ENCODE peak calls at places on chromosomes 5 and 9, in eight cellular contexts. T is bronchial epithelial cell; Y is brain microvascular endothelial cell; F is left ventricle myocardium inferior; O is upper lobe of right lung; G is AG04450; U is CD8-positive, alpha-beta T cell; Z is tibial artery. L is an unnamed sample.

GRCh38 chr5:33441241-33441844 is 578 bp downstream of the TARS1 start:
- DNase-seq in Z (no peak), F (no peak), O (no peak), T (peak; percentile 52), U (peak; percentile 53), G (no peak), Y (peak; percentile 76), L (no peak)

GRCh38 chr5:11607944-11608343 is 296.3 kb downstream of the CTNND2 start:
- DNase-seq in U (no peak), Y (no peak), G (no peak), F (no peak), Z (no peak), T (no peak), O (no peak), L (no peak)

GRCh38 chr5:14600846-14601245 is 19.3 kb downstream of the OTULINL start:
- DNase-seq in T (no peak), U (no peak), O (no peak), Y (no peak), Z (no peak), F (no peak), G (no peak), L (no peak)

GRCh38 chr9:104232781-104233341 is 138.8 kb downstream of the SMC2 start:
- DNase-seq in U (no peak), Y (peak; percentile 87), O (no peak), T (peak; percentile 97), Z (no peak), G (no peak), F (no peak), L (no peak)

GRCh38 chr5:35789732-35790461 is 66.8 kb upstream of the IL7R start:
- DNase-seq in G (no peak), O (no peak), Z (no peak), F (no peak), U (no peak), Y (no peak), T (no peak), L (no peak)

GRCh38 chr9:131095666-131096489 is 453 bp upstream of the AIF1L start:
- DNase-seq in U (no peak), F (no peak), Z (no peak), Y (no peak), T (no peak), G (no peak), O (no peak), L (no peak)

GRCh38 chr5:62974623-62975022 is 396.0 kb downstream of the LRRC70 start:
- DNase-seq in Y (no peak), O (no peak), U (no peak), G (no peak), T (no peak), Z (no peak), F (no peak), L (no peak)

GRCh38 chr5:81537905-81538535 is 144.1 kb upstream of the ACOT12 start:
- DNase-seq in F (no peak), O (no peak), G (no peak), Y (no peak), U (no peak), T (no peak), Z (no peak), L (no peak)

GRCh38 chr9:4540425-4540824 is 50.2 kb downstream of the SLC1A1 start:
- DNase-seq in Y (no peak), F (no peak), O (no peak), U (no peak), Z (no peak), G (no peak), T (no peak), L (no peak)

GRCh38 chr5:143662020-143662419 is 149.9 kb upstream of the HMHB1 start:
- DNase-seq in O (no peak), G (no peak), F (no peak), U (no peak), T (peak; percentile 82), Y (no peak), Z (no peak), L (no peak)

GRCh38 chr5:115360036-115360685 is 63.7 kb upstream of the CCDC112 start:
- DNase-seq in Y (no peak), T (no peak), O (no peak), F (no peak), U (no peak), G (peak; percentile 18), Z (no peak), L (no peak)

GRCh38 chr5:54649041-54649504 is 131.5 kb downstream of the SNX18 start:
- DNase-seq in O (no peak), Z (no peak), F (no peak), G (no peak), T (no peak), Y (no peak), U (no peak), L (no peak)

GRCh38 chr5:54644226-54644625 is 126.7 kb downstream of the SNX18 start:
- DNase-seq in U (no peak), G (peak; percentile 65), F (no peak), Z (no peak), Y (peak; percentile 53), T (peak; percentile 98), O (no peak), L (no peak)

GRCh38 chr5:54646285-54647101 is 128.9 kb downstream of the SNX18 start:
- DNase-seq in F (peak; percentile 88), G (peak; percentile 59), U (peak; percentile 88), Y (peak; percentile 75), Z (peak; percentile 94), O (peak; percentile 75), T (peak; percentile 89), L (no peak)

GRCh38 chr5:54643679-54644078 is 126.1 kb downstream of the SNX18 start:
- DNase-seq in Y (peak; percentile 59), G (no peak), Z (no peak), U (no peak), O (no peak), T (peak; percentile 96), F (no peak), L (peak; percentile 73)

GRCh38 chr5:54645888-54646284 is 128.3 kb downstream of the SNX18 start:
- DNase-seq in T (no peak), Z (no peak), O (no peak), Y (no peak), G (no peak), U (no peak), F (no peak), L (no peak)
- H3K4me3 ChIP-seq in T (no peak overlapping the region), Z (peak overlapping the region; percentile 36), O (no peak overlapping the region), Y (no peak overlapping the region), G (no peak overlapping the region), U (no peak overlapping the region), F (no peak overlapping the region), L (no peak overlapping the region)

GRCh38 chr5:104412649-104413240 is 850.2 kb upstream of the NUDT12 start:
- DNase-seq in G (no peak), F (no peak), T (peak; percentile 38), U (no peak), O (no peak), Z (no peak), Y (peak; percentile 57), L (no peak)
- TF ChIP-seq CTCF in G (peak; percentile 74), F (peak; percentile 18), T (peak; percentile 65), U (no peak), O (peak; percentile 22), Z (no peak), Y (peak; percentile 89), L (peak; percentile 17)

GRCh38 chr9:33163433-33164137 is 3.6 kb downstream of the B4GALT1 start:
- DNase-seq in G (no peak), Z (no peak), F (no peak), O (no peak), T (no peak), U (peak; percentile 47), Y (no peak), L (no peak)

GRCh38 chr9:33159760-33160127 is 7.4 kb downstream of the B4GALT1 start:
- DNase-seq in T (peak; percentile 82), F (peak; percentile 58), G (no peak), Y (peak; percentile 91), O (peak; percentile 74), Z (peak; percentile 78), U (peak; percentile 56), L (no peak)

GRCh38 chr9:33162721-33163311 is 4.3 kb downstream of the B4GALT1 start:
- DNase-seq in Y (no peak), T (peak; percentile 90), G (no peak), O (no peak), U (peak; percentile 47), Z (peak; percentile 87), F (peak; percentile 55), L (peak; percentile 91)

GRCh38 chr9:33161011-33161588 is 6.0 kb downstream of the B4GALT1 start:
- DNase-seq in Z (peak; percentile 82), O (peak; percentile 87), Y (peak; percentile 97), G (peak; percentile 90), F (peak; percentile 53), U (peak; percentile 62), T (peak; percentile 95), L (peak; percentile 92)

GRCh38 chr9:33161589-33162132 is 5.5 kb downstream of the B4GALT1 start:
- DNase-seq in T (peak; percentile 85), U (no peak), Y (no peak), F (no peak), Z (no peak), O (no peak), G (no peak), L (no peak)
- H3K4me3 ChIP-seq in T (peak overlapping the region; percentile 6), U (no peak overlapping the region), Y (no peak overlapping the region), F (peak overlapping the region; percentile 99), Z (peak overlapping the region; percentile 30), O (no peak overlapping the region), G (peak overlapping the region; percentile 31), L (peak overlapping the region; percentile 18)

GRCh38 chr9:134641989-134642384 is 384 bp downstream of the COL5A1 start:
- DNase-seq in T (no peak), G (no peak), O (no peak), U (no peak), Y (no peak), F (no peak), Z (no peak), L (no peak)

GRCh38 chr9:134640491-134641172 is 971 bp upstream of the COL5A1 start:
- DNase-seq in Y (no peak), Z (no peak), G (no peak), O (no peak), F (no peak), U (no peak), T (no peak), L (no peak)

GRCh38 chr9:134639994-134640393 is 1.6 kb upstream of the COL5A1 start:
- DNase-seq in O (no peak), F (no peak), T (no peak), U (no peak), G (no peak), Y (no peak), Z (no peak), L (no peak)

GRCh38 chr9:134642385-134643181 is 980 bp downstream of the COL5A1 start:
- DNase-seq in O (no peak), Y (peak; percentile 60), G (peak; percentile 65), F (peak; percentile 68), Z (peak; percentile 89), U (no peak), T (peak; percentile 14), L (peak; percentile 63)

GRCh38 chr9:134641173-134641985 is at the start of gene COL5A1:
- DNase-seq in Y (peak; percentile 87), G (peak; percentile 74), U (peak; percentile 50), T (peak; percentile 66), Z (peak; percentile 97), O (peak; percentile 92), F (peak; percentile 91), L (peak; percentile 70)
- TF ChIP-seq CTCF in Y (peak; percentile 8), G (no peak), U (no peak), T (no peak), Z (peak; percentile 60), O (peak; percentile 15), F (peak; percentile 54), L (no peak)

L was measured in AG09309.